ENCODE peak calls at places on chromosomes 6 and 20, in nine cellular contexts. C is NCI-H526 treated with DMSO at 0.1 percent for 48 hours, Z is EH, U is H54, I is ACHN, R is endothelial cell, Q is NCI-H524 treated with DMSO at 0.1 percent for 48 hours, T is activated B cell treated with CpG ODN at 0.5 μM for 24 hours, Y is caudate nucleus. P is an unnamed sample.

GRCh38 chr6:113854531-113855499 is 2.3 kb upstream of the MARCKS start:
- DNase-seq in Q (peak), I (peak), U (no peak), C (peak), Y (peak), Z (peak), R (peak), T (peak), P (no peak)

GRCh38 chr6:69696273-69696672 is 100.5 kb downstream of the LMBRD1 start:
- DNase-seq in C (no peak), U (no peak), R (no peak), Q (no peak), T (no peak), Z (peak), Y (no peak), I (no peak), P (no peak)

GRCh38 chr6:28496099-28496779 is 19.4 kb downstream of the GPX6 start:
- DNase-seq in C (peak), Z (peak), R (no peak), I (peak), U (no peak), Y (no peak), Q (no peak), T (no peak), P (no peak)

GRCh38 chr6:143149771-143150170 is 89.1 kb downstream of the AIG1 start:
- DNase-seq in Z (peak), R (no peak), Y (no peak), U (no peak), C (no peak), I (no peak), Q (no peak), T (no peak), P (no peak)

GRCh38 chr6:4472953-4473642 is 303.1 kb upstream of the CDYL start:
- DNase-seq in R (no peak), T (no peak), C (no peak), Y (no peak), U (no peak), I (no peak), Z (no peak), Q (no peak), P (no peak)

GRCh38 chr6:165515963-165516624 is 146.9 kb downstream of the PDE10A start:
- DNase-seq in U (peak), C (no peak), I (peak), T (no peak), Z (no peak), R (no peak), Q (no peak), Y (no peak), P (no peak)

GRCh38 chr20:23629017-23629541 is 8.7 kb downstream of the CST3 start:
- DNase-seq in Q (no peak), T (no peak), I (peak), Y (no peak), C (no peak), U (peak), R (no peak), Z (peak), P (peak)

GRCh38 chr20:53287357-53288042 is 306.1 kb downstream of the ZNF217 start:
- DNase-seq in R (no peak), Y (no peak), I (no peak), Q (no peak), C (no peak), T (no peak), U (no peak), Z (no peak), P (no peak)

P was measured in HS-27A.